ENCODE peak calls at places on chromosomes 5 and 9, in seven cellular contexts. E, Q, O, Z, H, V and S are unnamed samples. For H3K4me1 and H3K27me3, the result is how much of the 10 kb centered on the place peaks cover.

GRCh38 chr5:125198270-125198974 is 452.0 kb upstream of the ZNF608 start:
- DNase-seq in E (peak), Q (no peak), O (peak), Z (peak), H (peak), V (peak), S (peak)

GRCh38 chr9:114691046-114691955 is 9.3 kb upstream of the TEX48 start:
- DNase-seq in E (no peak), Q (peak), O (no peak), Z (peak), H (no peak), V (no peak), S (no peak)

GRCh38 chr9:69946800-69947437 is 96.7 kb upstream of the MAMDC2 start:
- DNase-seq in E (no peak), Q (no peak), O (no peak), Z (peak), H (no peak), V (no peak), S (no peak)

GRCh38 chr9:125634040-125634717 is 72.8 kb downstream of the MAPKAP1 start:
- DNase-seq in E (no peak), Q (no peak), O (no peak), Z (peak), H (no peak), V (no peak), S (no peak)

GRCh38 chr9:2053883-2054845 is 39.0 kb downstream of the SMARCA2 start:
- DNase-seq in E (no peak), Q (peak), O (no peak), Z (peak), H (no peak), V (peak), S (peak)

GRCh38 chr9:128771094-128771721 is 519 bp downstream of the ZER1 start:
- DNase-seq in E (no peak), Q (no peak), O (no peak), Z (peak), H (no peak), V (peak), S (peak)

GRCh38 chr5:107812570-107813141 is 141.9 kb upstream of the EFNA5 start:
- DNase-seq in E (no peak), Q (no peak), O (no peak), Z (peak), H (peak), V (no peak), S (no peak)

GRCh38 chr9:22416692-22417060 is 29.9 kb upstream of the DMRTA1 start:
- DNase-seq in E (no peak), Q (no peak), O (no peak), Z (peak), H (no peak), V (no peak), S (peak)

GRCh38 chr9:127967151-127967809 is 13.5 kb downstream of the EEIG1 start:
- DNase-seq in E (peak), Q (no peak), O (no peak), Z (no peak), H (peak), V (no peak), S (no peak)

GRCh38 chr9:117622347-117622746 is 81.9 kb upstream of the TLR4 start:
- DNase-seq in E (no peak), Q (no peak), O (no peak), Z (no peak), H (no peak), V (no peak), S (no peak)

GRCh38 chr9:136218271-136218670 is 13.3 kb upstream of the LHX3 start:
- DNase-seq in E (no peak), Q (no peak), O (no peak), Z (no peak), H (no peak), V (no peak), S (no peak)

GRCh38 chr9:136220017-136220729 is 15.2 kb upstream of the LHX3 start:
- DNase-seq in E (no peak), Q (peak), O (no peak), Z (peak), H (no peak), V (no peak), S (no peak)

GRCh38 chr9:136219276-136219675 is 14.3 kb upstream of the LHX3 start:
- DNase-seq in E (no peak), Q (no peak), O (no peak), Z (peak), H (no peak), V (no peak), S (no peak)

GRCh38 chr9:136216541-136217240 is 11.8 kb upstream of the LHX3 start:
- DNase-seq in E (no peak), Q (no peak), O (no peak), Z (no peak), H (no peak), V (no peak), S (no peak)

GRCh38 chr9:136218673-136219072 is 13.7 kb upstream of the LHX3 start:
- DNase-seq in E (no peak), Q (no peak), O (no peak), Z (no peak), H (no peak), V (no peak), S (no peak)
- H3K27ac ChIP-seq in E (no peak), Q (no peak), O (no peak), Z (no peak), H (no peak), V (no peak), S (no peak)

GRCh38 chr9:38395653-38396370 is 3.3 kb downstream of the ALDH1B1 start:
- DNase-seq in E (no peak), Q (no peak), O (no peak), Z (no peak), H (no peak), V (no peak), S (no peak)
- H3K4me1 ChIP-seq in E (under half), Q (under half), O (under half), Z (under half), H (under half), V (under half), S (under half)

DNA sequence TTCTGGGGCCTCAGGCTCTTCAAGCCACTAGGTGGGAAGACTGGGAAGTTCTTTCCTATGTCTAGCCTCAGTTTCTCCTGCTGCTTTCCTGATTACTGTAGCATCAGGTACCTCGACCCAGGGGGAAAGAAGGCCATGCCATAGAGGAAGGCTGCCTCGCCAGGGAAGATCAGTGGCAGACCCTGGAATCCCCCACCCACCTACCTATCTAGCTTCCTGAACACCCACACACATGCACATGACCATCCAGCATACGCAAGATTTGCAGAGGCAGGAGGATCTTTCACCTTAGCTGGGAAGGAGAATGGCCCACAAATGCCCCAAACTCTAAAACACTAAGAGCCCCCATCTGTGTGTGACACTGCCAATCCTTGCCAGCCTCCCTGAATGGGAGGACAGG is 8.0 kb downstream of the NR5A1 start:
- DNase-seq in E (no peak), Q (no peak), O (no peak), Z (no peak), H (no peak), V (no peak), S (no peak)
- H3K27me3 ChIP-seq in E (under half), Q (under half), O (under half), Z (under half), H (half or more), V (half or more), S (under half)

GRCh38 chr5:1099931-1100651 is 11.8 kb downstream of the SLC12A7 start:
- DNase-seq in E (no peak), Q (no peak), O (no peak), Z (peak), H (no peak), V (no peak), S (no peak)
- H3K27ac ChIP-seq in E (no peak), Q (no peak), O (no peak), Z (no peak), H (peak), V (peak), S (no peak)

GRCh38 chr9:112093875-112094227 is 81.2 kb downstream of the SUSD1 start:
- DNase-seq in E (no peak), Q (no peak), O (no peak), Z (no peak), H (no peak), V (no peak), S (no peak)

GRCh38 chr9:112094948-112095779 is 79.9 kb downstream of the SUSD1 start:
- DNase-seq in E (no peak), Q (no peak), O (no peak), Z (no peak), H (no peak), V (no peak), S (no peak)

GRCh38 chr9:112091805-112092204 is 83.3 kb downstream of the SUSD1 start:
- DNase-seq in E (no peak), Q (no peak), O (no peak), Z (peak), H (no peak), V (no peak), S (peak)

GRCh38 chr9:112093147-112093874 is 81.8 kb downstream of the SUSD1 start:
- DNase-seq in E (no peak), Q (no peak), O (no peak), Z (no peak), H (no peak), V (no peak), S (no peak)

DNA sequence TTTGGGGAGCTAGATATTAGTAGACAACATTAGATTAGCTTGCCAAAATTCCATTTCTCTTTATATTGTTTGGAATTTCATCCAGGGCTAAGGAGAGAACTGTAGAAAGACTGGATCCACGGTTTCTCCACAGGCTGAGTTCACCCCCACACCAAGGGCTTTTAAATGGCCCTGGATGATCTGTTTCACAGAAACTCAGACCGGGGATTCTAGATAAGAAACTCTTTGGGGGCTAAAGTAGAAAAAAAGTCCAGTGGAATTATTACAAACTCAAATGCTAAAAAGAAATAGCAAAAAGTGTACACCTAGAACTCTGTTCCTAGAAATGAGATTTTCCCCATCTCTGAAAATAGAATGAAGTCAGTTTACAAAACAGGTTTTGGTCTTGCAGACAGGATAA is 80.9 kb downstream of the SUSD1 start:
- DNase-seq in E (no peak), Q (no peak), O (no peak), Z (no peak), H (no peak), V (no peak), S (no peak)
- H3K4me1 ChIP-seq in E (under half), Q (under half), O (under half), Z (under half), H (under half), V (under half), S (under half)

GRCh38 chr9:123983047-123983446 is 28.5 kb upstream of the LHX2 start:
- DNase-seq in E (no peak), Q (no peak), O (no peak), Z (no peak), H (no peak), V (no peak), S (no peak)
- H3K27me3 ChIP-seq in E (under half), Q (under half), O (under half), Z (under half), H (half or more), V (half or more), S (under half)

GRCh38 chr5:171445910-171446516 is 26.6 kb downstream of the FGF18 start:
- DNase-seq in E (no peak), Q (no peak), O (peak), Z (peak), H (peak), V (no peak), S (no peak)
- H3K27ac ChIP-seq in E (no peak), Q (no peak), O (no peak), Z (no peak), H (peak), V (no peak), S (no peak)